ENCODE peak calls at places on chromosomes 3 and 15, in eight cellular contexts. O is erythroblast, M is lower leg skin, X is A549, R is ovary, Y is IMR-90, T is suprapubic skin, L is stomach. D is an unnamed sample.

GRCh38 chr3:114376091-114376490 is 82.3 kb downstream of the TIGIT start:
- DNase-seq in R (no peak), Y (no peak), M (peak), T (no peak), X (no peak), L (no peak), O (no peak), D (no peak)

GRCh38 chr3:23981136-23981535 is 36.0 kb downstream of the NR1D2 start:
- DNase-seq in L (no peak), X (no peak), O (no peak), T (no peak), R (no peak), Y (no peak), M (no peak), D (no peak)

GRCh38 chr3:40268708-40269524 is 40.6 kb upstream of the EIF1B start:
- DNase-seq in X (no peak), L (no peak), O (no peak), M (no peak), R (no peak), T (no peak), Y (no peak), D (no peak)

GRCh38 chr3:108455212-108455705 is 55.1 kb downstream of the MYH15 start:
- DNase-seq in O (no peak), L (no peak), R (no peak), X (no peak), M (no peak), Y (peak), T (no peak), D (no peak)

GRCh38 chr3:138687236-138687635 is 78.7 kb downstream of the FAIM start:
- DNase-seq in T (no peak), Y (peak), X (no peak), M (no peak), L (no peak), R (no peak), O (no peak), D (no peak)

GRCh38 chr3:124976378-124976777 is 41.8 kb upstream of the MUC13 start:
- DNase-seq in X (no peak), T (no peak), M (no peak), R (no peak), O (no peak), L (no peak), Y (no peak), D (no peak)

GRCh38 chr3:143731776-143732175 is 116.5 kb downstream of the SLC9A9 start:
- DNase-seq in L (no peak), M (no peak), O (no peak), X (no peak), T (no peak), R (no peak), Y (peak), D (no peak)

GRCh38 chr15:68679961-68680371 is 101.2 kb downstream of the CORO2B start:
- DNase-seq in R (peak), L (no peak), T (peak), O (no peak), M (no peak), X (no peak), Y (no peak), D (no peak)

GRCh38 chr3:196643201-196643749 is 3.8 kb downstream of the NRROS start:
- DNase-seq in T (no peak), L (no peak), O (no peak), M (no peak), Y (no peak), R (no peak), X (no peak), D (no peak)

GRCh38 chr15:57213783-57214366 is 162.4 kb upstream of the CGNL1 start:
- DNase-seq in X (peak), L (no peak), M (no peak), Y (peak), T (no peak), R (no peak), O (peak), D (no peak)

GRCh38 chr3:149393355-149394165 is 16.1 kb upstream of the TM4SF1 start:
- DNase-seq in T (no peak), L (peak), X (peak), Y (peak), R (peak), O (peak), M (no peak), D (no peak)

GRCh38 chr3:112681822-112682325 is 40.9 kb upstream of the CCDC80 start:
- DNase-seq in R (no peak), L (no peak), O (no peak), M (no peak), T (no peak), X (no peak), Y (peak), D (no peak)

GRCh38 chr3:22835041-22835440 is 368.1 kb upstream of the UBE2E2 start:
- DNase-seq in O (no peak), X (peak), T (no peak), M (no peak), Y (no peak), R (no peak), L (no peak), D (no peak)

GRCh38 chr15:79403501-79403900 is 28.6 kb upstream of the MINAR1 start:
- DNase-seq in T (no peak), X (no peak), M (no peak), Y (peak), O (no peak), L (no peak), R (no peak), D (no peak)

GRCh38 chr3:30679045-30679444 is 72.6 kb downstream of the TGFBR2 start:
- DNase-seq in L (no peak), R (no peak), X (no peak), O (no peak), M (no peak), Y (no peak), T (no peak), D (no peak)

GRCh38 chr15:22873204-22873701 is 34.8 kb downstream of the NIPA2 start:
- DNase-seq in O (no peak), T (no peak), L (no peak), M (no peak), X (no peak), R (no peak), Y (peak), D (peak)

GRCh38 chr3:143150076-143150475 is 30.5 kb downstream of the CHST2 start:
- DNase-seq in Y (no peak), M (no peak), R (no peak), T (no peak), L (no peak), X (no peak), O (no peak), D (no peak)

GRCh38 chr15:31609243-31609642 is 282.6 kb downstream of the KLF13 start:
- DNase-seq in O (no peak), R (no peak), M (no peak), Y (peak), X (no peak), L (no peak), T (no peak), D (no peak)

GRCh38 chr3:147427796-147428195 is 18.6 kb downstream of the ZIC1 start:
- DNase-seq in O (no peak), R (no peak), M (no peak), X (no peak), T (no peak), L (no peak), Y (no peak), D (no peak)

GRCh38 chr3:22885574-22886348 is 317.4 kb upstream of the UBE2E2 start:
- DNase-seq in R (no peak), O (no peak), L (no peak), X (no peak), M (no peak), T (no peak), Y (no peak), D (no peak)

GRCh38 chr15:40097968-40098476 is 10.7 kb downstream of the BMF start:
- DNase-seq in R (no peak), Y (no peak), T (no peak), L (peak), O (peak), X (no peak), M (peak), D (no peak)

GRCh38 chr15:74843445-74843828 is 481 bp upstream of the ULK3 start:
- DNase-seq in O (no peak), T (no peak), L (no peak), R (no peak), Y (no peak), M (no peak), X (no peak), D (no peak)

GRCh38 chr15:74840851-74841760 is 1.9 kb downstream of the ULK3 start:
- DNase-seq in R (no peak), O (peak), M (no peak), T (no peak), Y (no peak), X (no peak), L (no peak), D (no peak)

GRCh38 chr15:74841761-74842385 is 1.1 kb downstream of the ULK3 start:
- DNase-seq in Y (no peak), T (no peak), O (no peak), M (no peak), R (peak), X (no peak), L (no peak), D (no peak)

GRCh38 chr15:74843891-74844299 is 939 bp upstream of the ULK3 start:
- DNase-seq in L (no peak), X (no peak), R (peak), M (no peak), Y (no peak), T (no peak), O (peak), D (no peak)

GRCh38 chr15:74842581-74843444 is at the start of gene ULK3:
- DNase-seq in X (peak), Y (peak), T (peak), R (peak), L (peak), O (peak), M (peak), D (peak)
- TF ChIP-seq POLR2A in X (peak), Y (no peak), T (peak), R (peak), L (no peak), O (peak), M (no peak), D (peak)

DNA sequence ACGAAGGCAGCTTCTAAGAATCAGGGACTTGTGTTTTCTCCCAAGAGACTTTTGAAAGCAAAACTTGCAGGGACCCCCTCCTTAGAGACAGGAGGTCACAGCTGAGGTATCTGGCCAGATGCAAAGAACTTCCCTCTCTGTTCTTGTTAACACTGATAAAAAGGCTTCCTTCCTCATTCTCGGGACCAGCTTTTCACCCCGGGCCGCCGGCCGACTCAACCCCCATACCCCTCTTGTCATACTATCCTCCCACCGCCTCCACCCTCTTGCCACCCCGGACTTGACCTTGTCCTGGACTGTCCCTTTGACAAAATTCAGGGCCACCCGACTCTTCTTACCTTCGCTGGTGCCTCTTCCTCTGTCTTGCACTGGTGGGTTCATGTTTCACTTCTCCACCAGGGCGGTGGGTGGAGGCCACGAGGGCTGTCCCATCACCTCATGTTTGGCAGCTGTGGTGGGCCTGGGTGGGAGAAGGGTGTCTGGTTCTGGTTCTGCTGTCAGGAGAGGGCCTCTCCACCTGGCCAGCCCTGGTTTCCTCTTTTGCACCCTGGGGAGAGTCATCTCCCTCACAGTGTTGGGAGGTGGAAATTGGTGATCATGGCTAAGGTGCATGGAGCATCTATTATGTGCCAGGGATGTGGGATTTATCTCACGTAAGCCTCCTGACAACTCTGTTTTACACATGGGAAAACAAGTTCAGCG is 32.5 kb downstream of the BHLHE40 start:
- DNase-seq in R (no peak), X (no peak), L (no peak), T (no peak), O (no peak), Y (no peak), M (no peak), D (no peak)
- TF ChIP-seq POLR2A in R (no peak), X (no peak), L (no peak), T (no peak), O (no peak), Y (no peak), M (no peak), D (no peak)

GRCh38 chr15:101497484-101498034 is 8.1 kb upstream of the PCSK6 start:
- DNase-seq in L (no peak), M (no peak), X (no peak), Y (no peak), R (no peak), T (no peak), O (no peak), D (no peak)
- TF ChIP-seq POLR2A in L (no peak), M (no peak), X (no peak), Y (no peak), R (no peak), T (no peak), O (no peak), D (no peak)

DNA sequence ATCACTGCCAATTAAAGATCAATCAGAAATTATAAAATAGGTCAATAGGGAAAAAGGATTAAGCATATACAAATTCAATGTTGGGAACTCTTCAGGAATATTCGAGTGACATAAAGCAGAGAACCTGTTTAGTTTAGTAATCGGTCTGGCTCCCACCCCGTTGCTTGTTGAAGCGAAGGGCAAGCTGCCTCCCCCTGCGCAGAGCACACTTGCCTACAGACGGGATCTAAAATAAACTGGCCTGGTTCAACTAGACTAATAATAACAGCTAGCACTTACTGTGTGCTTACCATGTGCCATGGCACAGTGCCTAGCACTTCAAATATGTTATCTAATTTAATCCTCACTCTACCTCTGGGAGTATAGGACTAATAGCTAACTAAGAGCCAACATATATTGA is 8.6 kb downstream of the SEMA6D start:
- DNase-seq in O (no peak), Y (no peak), T (no peak), M (no peak), L (no peak), X (no peak), R (no peak), D (no peak)
- TF ChIP-seq POLR2A in O (no peak), Y (no peak), T (no peak), M (no peak), L (no peak), X (no peak), R (no peak), D (no peak)

DNA sequence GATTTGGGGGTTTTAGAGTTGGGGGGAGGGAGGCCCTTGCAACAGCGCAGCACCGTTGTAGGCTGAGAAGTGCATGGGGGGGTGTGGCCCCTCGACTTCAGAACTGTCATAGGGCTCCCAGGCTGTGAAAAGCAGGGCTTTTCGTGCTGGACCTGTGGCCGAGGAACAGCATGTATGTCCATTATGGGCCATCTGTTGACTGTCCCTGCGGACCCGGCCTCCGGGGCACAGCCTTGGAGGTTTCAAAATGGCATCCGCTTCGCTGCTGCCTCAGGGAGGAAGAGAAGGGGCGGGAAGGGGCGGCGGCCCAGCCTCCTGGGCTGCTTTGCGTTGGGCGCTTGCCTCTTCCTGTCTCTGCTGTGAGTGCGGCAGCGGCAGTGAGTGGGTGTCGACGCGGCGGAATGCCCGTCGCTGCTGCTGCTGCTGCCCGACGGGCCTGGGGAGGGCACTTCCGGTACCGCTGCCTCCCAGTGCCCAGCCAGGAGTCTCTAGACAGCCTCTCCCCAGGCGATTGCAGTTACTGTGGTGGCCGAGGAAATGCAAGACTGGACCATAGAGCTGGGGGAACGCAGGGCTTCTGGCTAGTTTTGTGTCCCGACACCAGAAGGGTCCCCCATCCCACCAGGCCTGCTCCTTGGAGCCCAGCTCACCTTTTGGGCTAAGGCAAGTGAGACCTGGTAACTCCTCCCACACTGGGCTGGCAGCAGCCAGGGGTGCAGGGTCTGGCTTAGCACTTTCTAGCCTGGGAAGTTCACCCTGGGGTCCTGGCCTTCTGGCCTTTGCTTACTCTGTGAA is 1.9 kb downstream of the GNAI2 start:
- DNase-seq in O (peak), M (peak), Y (peak), X (no peak), R (peak), L (peak), T (peak), D (peak)
- TF ChIP-seq POLR2A in O (peak), M (no peak), Y (no peak), X (no peak), R (no peak), L (no peak), T (peak), D (peak)

DNA sequence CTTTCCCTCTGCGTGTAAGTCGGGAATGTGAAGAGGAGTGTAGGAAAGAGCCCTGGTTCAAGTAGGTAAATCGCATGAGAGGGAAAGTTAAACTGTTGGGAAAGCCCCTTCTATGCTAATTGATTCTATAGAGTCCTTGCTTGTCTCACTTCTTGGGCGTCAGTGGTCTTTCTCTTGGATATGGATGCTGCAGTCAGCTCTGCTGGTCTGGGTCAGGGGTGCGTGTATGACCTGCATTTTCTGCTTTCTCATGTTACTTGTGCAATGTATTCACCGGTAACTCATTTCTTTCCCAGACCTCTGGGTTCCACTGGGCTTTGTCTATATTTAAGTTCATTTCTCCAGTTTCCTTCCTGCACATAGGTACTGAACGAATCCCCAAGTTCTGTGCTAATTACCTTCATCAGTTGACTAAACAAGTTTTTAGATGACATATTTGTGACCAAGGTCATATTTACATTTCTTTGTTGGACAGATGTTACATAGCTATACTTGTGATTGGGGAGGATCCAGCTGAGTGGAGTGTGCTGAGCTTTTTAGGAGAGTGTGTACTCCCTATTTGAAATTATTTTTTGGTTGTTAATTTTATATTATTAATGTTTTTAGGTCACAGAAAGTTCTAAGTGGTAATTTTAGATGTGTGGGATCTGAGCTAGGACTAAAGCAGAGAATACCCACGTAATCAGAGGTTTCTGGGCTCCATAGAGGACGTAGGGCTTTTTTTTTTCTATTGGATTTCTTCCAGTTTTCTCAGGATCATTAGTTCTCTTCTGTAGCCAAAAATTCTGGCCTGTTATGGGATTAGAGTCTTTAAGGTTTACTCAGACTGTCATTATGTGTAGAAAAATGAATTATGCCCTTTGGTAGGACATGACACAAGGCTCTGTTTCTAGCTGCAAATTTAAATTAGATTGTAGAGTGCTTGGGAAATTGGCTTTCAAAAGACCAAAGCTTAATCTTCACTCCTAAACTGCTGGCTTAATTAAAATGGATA is 1.6 kb downstream of the SETD5 start:
- DNase-seq in Y (peak), L (no peak), X (peak), M (no peak), T (no peak), R (no peak), O (peak), D (no peak)
- TF ChIP-seq POLR2A in Y (peak), L (no peak), X (no peak), M (no peak), T (no peak), R (no peak), O (peak), D (no peak)

GRCh38 chr3:48915296-48915695 is 3.3 kb upstream of the ARIH2 start:
- DNase-seq in O (peak), M (no peak), T (peak), R (no peak), X (no peak), L (no peak), Y (peak), D (no peak)

GRCh38 chr3:48919215-48920138 is 835 bp downstream of the ARIH2 start:
- DNase-seq in L (peak), O (peak), R (no peak), M (no peak), T (peak), X (peak), Y (peak), D (peak)

DNA sequence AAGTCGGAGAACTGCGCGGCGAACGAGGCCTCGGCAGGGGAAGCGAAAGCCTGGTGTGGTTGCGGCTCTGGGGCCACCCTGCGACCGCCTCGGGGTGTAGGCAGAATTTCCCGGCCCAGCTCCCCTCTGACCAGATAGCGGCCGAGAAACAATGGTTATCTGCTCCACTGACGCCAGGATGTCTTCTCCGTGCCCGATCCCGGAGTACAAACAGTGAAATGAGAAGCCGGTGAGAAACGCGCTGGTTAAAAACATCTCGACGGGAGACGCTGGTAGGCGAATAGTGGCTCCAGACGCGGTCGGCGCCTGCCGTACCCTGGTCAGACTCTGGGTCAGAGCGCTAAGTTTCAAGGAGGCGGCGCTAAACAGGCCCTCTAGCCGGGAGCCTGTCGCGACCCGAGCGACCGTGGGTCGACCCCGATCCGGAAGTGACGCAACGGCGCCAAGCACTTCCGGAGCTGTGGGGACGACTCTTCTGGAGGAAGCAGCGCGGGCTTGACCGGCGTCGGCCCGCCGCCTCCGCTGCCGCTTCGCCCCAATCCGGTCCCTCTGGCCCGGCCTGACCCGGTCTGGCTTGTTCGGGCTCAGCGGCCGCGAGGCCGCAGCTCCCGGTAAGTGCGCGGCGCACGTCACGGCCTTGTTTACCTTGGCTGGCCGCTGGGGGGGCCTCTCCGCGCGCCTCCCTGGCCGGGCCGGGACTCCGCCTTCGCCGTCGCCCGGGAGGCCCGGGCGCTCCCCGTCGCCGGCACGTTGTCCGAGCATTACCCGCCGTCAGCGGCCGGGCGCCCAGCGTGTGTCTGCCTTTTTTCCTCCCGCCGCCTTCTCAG is at the start of gene ARIH2:
- DNase-seq in T (peak), R (peak), L (peak), Y (peak), O (peak), X (peak), M (peak), D (peak)
- TF ChIP-seq POLR2A in T (peak), R (peak), L (no peak), Y (peak), O (peak), X (peak), M (peak), D (peak)